ENCODE peak calls at places on chromosome X, in nine cellular contexts. R is COR-L47; D is fibroblast of pulmonary artery; L is NCI-H1092; E is OCI-LY7; M is HEK293T; Q is stimulated activated CD4-positive, alpha-beta T cell treated with anti-CD3 and anti-CD28 coated beads, Interleukin-4, amount 100 ng/mL, for 48 hours; B is HL-60; X is anterior cingulate cortex. W is an unnamed sample.

GRCh38 chrX:119398974-119399771 is at the start of gene SLC25A43:
- DNase-seq in E (peak), X (peak), M (peak), Q (peak), L (no peak), D (peak), B (peak), R (no peak), W (no peak)

GRCh38 chrX:49762175-49762704 is 66.5 kb upstream of the PAGE1 start:
- DNase-seq in R (no peak), B (no peak), Q (no peak), M (no peak), D (no peak), L (no peak), X (no peak), E (no peak), W (no peak)

GRCh38 chrX:120813982-120814381 is 61.7 kb downstream of the CT47B1 start:
- DNase-seq in B (no peak), M (no peak), L (no peak), E (no peak), Q (no peak), D (no peak), R (no peak), X (no peak), W (no peak)

GRCh38 chrX:112734250-112734649 is 54.5 kb upstream of the LHFPL1 start:
- DNase-seq in M (no peak), E (peak), Q (no peak), D (peak), L (no peak), R (no peak), B (peak), X (peak), W (no peak)

GRCh38 chrX:38804481-38805293 is 3.4 kb downstream of the MID1IP1 start:
- DNase-seq in Q (no peak), E (peak), R (no peak), L (no peak), D (peak), X (peak), M (peak), B (no peak), W (peak)

GRCh38 chrX:65932173-65933084 is 107.5 kb downstream of the VSIG4 start:
- DNase-seq in M (peak), B (no peak), E (peak), D (no peak), X (no peak), L (no peak), R (peak), Q (peak), W (no peak)

GRCh38 chrX:129655547-129656248 is 942 bp upstream of the APLN start:
- DNase-seq in Q (no peak), X (no peak), M (no peak), E (peak), L (peak), D (no peak), R (peak), B (peak), W (no peak)

GRCh38 chrX:130196453-130196852 is 24.7 kb downstream of the RAB33A start:
- DNase-seq in E (no peak), R (no peak), L (no peak), B (no peak), D (no peak), Q (no peak), M (no peak), X (no peak), W (no peak)

GRCh38 chrX:143206961-143207360 is 181.2 kb downstream of the SPANXN4 start:
- DNase-seq in E (no peak), B (no peak), Q (no peak), D (no peak), X (no peak), M (no peak), R (no peak), L (no peak), W (no peak)

GRCh38 chrX:113726898-113727297 is 857.0 kb upstream of the HTR2C start:
- DNase-seq in B (no peak), D (no peak), L (no peak), M (no peak), E (no peak), X (no peak), Q (no peak), R (no peak), W (no peak)

GRCh38 chrX:46574941-46575381 is 1.4 kb downstream of the CHST7 start:
- DNase-seq in Q (no peak), B (peak), M (no peak), X (no peak), E (peak), L (peak), R (peak), D (no peak), W (no peak)

GRCh38 chrX:73401591-73402266 is 45.1 kb upstream of the CDX4 start:
- DNase-seq in Q (no peak), M (no peak), D (no peak), R (no peak), L (no peak), E (no peak), B (no peak), X (no peak), W (no peak)

GRCh38 chrX:31800219-31800618 is 728.4 kb upstream of the FTHL17 start:
- DNase-seq in Q (no peak), X (no peak), M (no peak), E (no peak), R (no peak), L (no peak), B (no peak), D (no peak), W (no peak)

W was measured in hippocampal formation.